ENCODE peak calls at places on chromosomes 6 and 20, in eight cellular contexts. H is D721Med; I is HT1080; X is left ventricle myocardium inferior; T is right cardiac atrium; Y is breast epithelium; J is CD8-positive, alpha-beta memory T cell; L is Right ventricle myocardium superior. U is an unnamed sample.

GRCh38 chr6:156449569-156449968 is 327.6 kb upstream of the ARID1B start:
- DNase-seq in H (no peak), I (no peak), X (no peak), T (no peak), Y (no peak), J (no peak), L (no peak), U (no peak)

GRCh38 chr6:80548496-80548895 is 442.0 kb downstream of the BCKDHB start:
- DNase-seq in H (no peak), I (no peak), X (no peak), T (no peak), Y (no peak), J (no peak), L (no peak), U (no peak)

GRCh38 chr6:140566706-140567330 is 1192.4 kb upstream of the CITED2 start:
- DNase-seq in H (no peak), I (peak), X (no peak), T (no peak), Y (no peak), J (no peak), L (no peak), U (no peak)

GRCh38 chr6:35568967-35569606 is 56.4 kb upstream of the TULP1 start:
- DNase-seq in H (no peak), I (peak), X (peak), T (peak), Y (no peak), J (no peak), L (peak), U (peak)

GRCh38 chr6:146819596-146820320 is 221.0 kb downstream of the ADGB start:
- DNase-seq in H (no peak), I (no peak), X (no peak), T (no peak), Y (no peak), J (no peak), L (no peak), U (no peak)

GRCh38 chr6:127190552-127190951 is 72.1 kb downstream of the RSPO3 start:
- DNase-seq in H (no peak), I (no peak), X (no peak), T (no peak), Y (no peak), J (no peak), L (no peak), U (no peak)

GRCh38 chr6:125930810-125931418 is 25.7 kb upstream of the HINT3 start:
- DNase-seq in H (no peak), I (no peak), X (no peak), T (no peak), Y (no peak), J (no peak), L (no peak), U (no peak)

GRCh38 chr6:41367700-41368099 is 32.3 kb downstream of the NCR2 start:
- DNase-seq in H (no peak), I (peak), X (peak), T (peak), Y (no peak), J (no peak), L (no peak), U (no peak)

GRCh38 chr6:35687658-35688604 is 784 bp downstream of the FKBP5 start:
- DNase-seq in H (no peak), I (peak), X (peak), T (peak), Y (peak), J (peak), L (peak), U (peak)

GRCh38 chr20:46122516-46123481 is 4.7 kb downstream of the CD40 start:
- DNase-seq in H (no peak), I (no peak), X (no peak), T (no peak), Y (no peak), J (no peak), L (no peak), U (no peak)